ENCODE peak calls at places on chromosome 18, in four cellular contexts. S is right lobe of liver; D is hepatocyte; W is effector memory CD4-positive, alpha-beta T cell. O is an unnamed sample. For H3K4me1, the result is how much of the 10 kb centered on the place peaks cover.

GRCh38 chr18:46007165-46007564 is 40.0 kb upstream of the EPG5 start:
- DNase-seq in D (no peak), S (no peak), W (no peak), O (no peak)

GRCh38 chr18:12098389-12098788 is 4.7 kb downstream of the ANKRD62 start:
- DNase-seq in D (no peak), S (no peak), W (no peak), O (no peak)

GRCh38 chr18:35474884-35475283 is 22.9 kb downstream of the INO80C start:
- DNase-seq in D (no peak), W (no peak), S (no peak), O (no peak)

GRCh38 chr18:323253-323622 is 55.4 kb upstream of the THOC1 start:
- DNase-seq in W (no peak), S (no peak), D (peak), O (no peak)

GRCh38 chr18:13565228-13565627 is 161.1 kb downstream of the FAM210A start:
- DNase-seq in D (no peak), W (no peak), S (peak), O (no peak)

GRCh38 chr18:75638223-75638596 is 210.7 kb upstream of the SMIM21 start:
- DNase-seq in D (no peak), S (no peak), W (no peak), O (no peak)

GRCh38 chr18:54224379-54225014 is at the start of gene MBD2:
- DNase-seq in D (peak), W (peak), S (peak), O (peak)

GRCh38 chr18:30889582-30890301 is 152.8 kb downstream of the DSC3 start:
- DNase-seq in D (peak), S (no peak), W (no peak), O (no peak)

GRCh38 chr18:40841473-40841872 is 1113.6 kb upstream of the PIK3C3 start:
- DNase-seq in S (no peak), D (no peak), W (no peak), O (no peak)

GRCh38 chr18:59267511-59268126 is 5.6 kb downstream of the RAX start:
- DNase-seq in D (no peak), W (no peak), S (no peak), O (no peak)

GRCh38 chr18:56515522-56515921 is 122.9 kb downstream of the TXNL1 start:
- DNase-seq in S (no peak), D (no peak), W (no peak), O (no peak)

GRCh38 chr18:63158012-63158631 is 161.4 kb downstream of the BCL2 start:
- DNase-seq in S (no peak), D (no peak), W (no peak), O (no peak)

GRCh38 chr18:21303913-21304312 is 61.9 kb downstream of the GREB1L start:
- DNase-seq in S (no peak), W (no peak), D (no peak), O (no peak)

GRCh38 chr18:57027190-57027708 is 119.6 kb upstream of the BOD1L2 start:
- DNase-seq in W (no peak), D (no peak), S (peak), O (no peak)

GRCh38 chr18:40235881-40236280 is 1719.2 kb upstream of the PIK3C3 start:
- DNase-seq in S (no peak), D (no peak), W (no peak), O (no peak)

GRCh38 chr18:68104036-68104435 is 587.5 kb upstream of the DSEL start:
- DNase-seq in D (no peak), W (no peak), S (no peak), O (no peak)

GRCh38 chr18:13183790-13184189 is 34.8 kb upstream of the LDLRAD4 start:
- DNase-seq in W (no peak), D (no peak), S (peak), O (no peak)

GRCh38 chr18:67199993-67200617 is 316.4 kb downstream of the DSEL start:
- DNase-seq in W (no peak), D (peak), S (no peak), O (no peak)

GRCh38 chr18:61975526-61976326 is 82.9 kb upstream of the RNF152 start:
- DNase-seq in S (no peak), D (no peak), W (no peak), O (no peak)

GRCh38 chr18:26309283-26309682 is 83.0 kb downstream of the TAF4B start:
- DNase-seq in D (no peak), W (no peak), S (no peak), O (no peak)

GRCh38 chr18:79302120-79302519 is 93.6 kb upstream of the NFATC1 start:
- DNase-seq in S (no peak), D (peak), W (no peak), O (no peak)

GRCh38 chr18:24695168-24695567 is 234.7 kb downstream of the HRH4 start:
- DNase-seq in D (peak), W (no peak), S (no peak), O (no peak)

GRCh38 chr18:58209326-58209725 is 165.3 kb downstream of the NEDD4L start:
- DNase-seq in W (no peak), S (no peak), D (no peak), O (no peak)

GRCh38 chr18:35876243-35876642 is 96.2 kb upstream of the RMP24 start:
- DNase-seq in D (no peak), W (no peak), S (no peak), O (no peak)

GRCh38 chr18:79685281-79685680 is 5.7 kb downstream of the CTDP1 start:
- DNase-seq in S (no peak), W (no peak), D (no peak), O (no peak)

GRCh38 chr18:23921716-23922285 is 92.8 kb upstream of the TTC39C start:
- DNase-seq in D (no peak), W (no peak), S (no peak), O (no peak)

GRCh38 chr18:79424008-79424565 is 28.4 kb downstream of the NFATC1 start:
- DNase-seq in S (no peak), D (no peak), W (no peak), O (no peak)

GRCh38 chr18:13500227-13500865 is 226.0 kb downstream of the FAM210A start:
- DNase-seq in S (no peak), D (peak), W (no peak), O (no peak)

GRCh38 chr18:12645751-12646203 is 12.1 kb downstream of the SPIRE1 start:
- DNase-seq in D (peak), W (no peak), S (no peak), O (no peak)

GRCh38 chr18:6956999-6957398 is 160.6 kb downstream of the LAMA1 start:
- DNase-seq in S (no peak), W (no peak), D (no peak), O (no peak)

GRCh38 chr18:46536215-46536874 is 120.7 kb downstream of the LOXHD1 start:
- DNase-seq in S (no peak), W (no peak), D (no peak), O (no peak)

GRCh38 chr18:21105936-21106335 is 5.7 kb downstream of the ROCK1 start:
- DNase-seq in S (no peak), W (no peak), D (no peak), O (no peak)

GRCh38 chr18:79405019-79405780 is 9.5 kb downstream of the NFATC1 start:
- DNase-seq in W (peak), S (peak), D (no peak), O (no peak)

GRCh38 chr18:4986677-4987076 is 210.4 kb downstream of the AKAIN1 start:
- DNase-seq in D (no peak), S (no peak), W (no peak), O (no peak)

GRCh38 chr18:6557470-6558245 is 142.9 kb upstream of the L3MBTL4 start:
- DNase-seq in W (no peak), D (peak), S (no peak), O (no peak)

GRCh38 chr18:44579028-44579692 is 101.5 kb upstream of the SETBP1 start:
- DNase-seq in W (no peak), S (no peak), D (peak), O (no peak)

GRCh38 chr18:48837676-48838075 is 113.1 kb downstream of the SMAD7 start:
- DNase-seq in D (no peak), S (no peak), W (no peak), O (no peak)

GRCh38 chr18:48838166-48838775 is 112.5 kb downstream of the SMAD7 start:
- DNase-seq in S (no peak), W (no peak), D (no peak), O (no peak)

GRCh38 chr18:48835745-48836191 is 115.0 kb downstream of the SMAD7 start:
- DNase-seq in D (no peak), W (no peak), S (no peak), O (no peak)

GRCh38 chr18:48836231-48836805 is 114.4 kb downstream of the SMAD7 start:
- DNase-seq in S (no peak), W (no peak), D (no peak), O (no peak)

GRCh38 chr18:48836806-48837615 is 113.8 kb downstream of the SMAD7 start:
- DNase-seq in D (no peak), W (no peak), S (no peak), O (no peak)
- H3K4me1 ChIP-seq in D (half or more), W (half or more), S (under half), O (half or more)

GRCh38 chr18:50340078-50340477 is 34.8 kb upstream of the SKA1 start:
- DNase-seq in D (no peak), S (no peak), W (no peak), O (no peak)

GRCh38 chr18:50334546-50335152 is 40.2 kb upstream of the SKA1 start:
- DNase-seq in W (no peak), D (no peak), S (no peak), O (no peak)

GRCh38 chr18:50341443-50341842 is 33.4 kb upstream of the SKA1 start:
- DNase-seq in W (no peak), S (no peak), D (no peak), O (no peak)

GRCh38 chr18:50338676-50339075 is 36.2 kb upstream of the SKA1 start:
- DNase-seq in W (no peak), D (no peak), S (no peak), O (no peak)

GRCh38 chr18:50338122-50338521 is 36.7 kb upstream of the SKA1 start:
- DNase-seq in W (no peak), S (no peak), D (no peak), O (no peak)
- H3K4me1 ChIP-seq in W (under half), S (under half), D (under half), O (under half)

GRCh38 chr18:8610442-8610801 is 1.2 kb downstream of the RAB12 start:
- DNase-seq in W (no peak), D (peak), S (no peak), O (no peak)

GRCh38 chr18:8608795-8609673 is at the start of gene RAB12:
- DNase-seq in S (peak), W (peak), D (peak), O (peak)

GRCh38 chr18:8607776-8608682 is 1.2 kb upstream of the RAB12 start:
- DNase-seq in S (no peak), D (no peak), W (no peak), O (no peak)

GRCh38 chr18:8611916-8612576 is 2.8 kb downstream of the RAB12 start:
- DNase-seq in W (no peak), D (peak), S (no peak), O (no peak)

GRCh38 chr18:8609711-8610441 is 639 bp downstream of the RAB12 start:
- DNase-seq in D (peak), W (no peak), S (peak), O (no peak)
- H3K4me1 ChIP-seq in D (under half), W (under half), S (under half), O (under half)

GRCh38 chr18:42105382-42105781 is 150.3 kb downstream of the PIK3C3 start:
- DNase-seq in W (no peak), D (no peak), S (no peak), O (no peak)
- H3K4me1 ChIP-seq in W (under half), D (under half), S (under half), O (under half)

GRCh38 chr18:76834379-76834778 is 12.0 kb downstream of the ZNF236 start:
- DNase-seq in D (no peak), S (no peak), W (no peak), O (no peak)

GRCh38 chr18:76839395-76839794 is 17.0 kb downstream of the ZNF236 start:
- DNase-seq in D (no peak), S (no peak), W (no peak), O (no peak)

GRCh38 chr18:76835380-76835779 is 13.0 kb downstream of the ZNF236 start:
- DNase-seq in S (no peak), W (no peak), D (no peak), O (no peak)

GRCh38 chr18:76838182-76838581 is 15.8 kb downstream of the ZNF236 start:
- DNase-seq in D (no peak), S (no peak), W (no peak), O (no peak)

GRCh38 chr18:76837071-76837470 is 14.7 kb downstream of the ZNF236 start:
- DNase-seq in D (no peak), W (no peak), S (no peak), O (no peak)
- H3K4me1 ChIP-seq in D (under half), W (under half), S (under half), O (under half)

GRCh38 chr18:27423581-27423980 is 238.5 kb upstream of the CHST9 start:
- DNase-seq in S (no peak), D (no peak), W (no peak), O (no peak)

GRCh38 chr18:27428120-27428519 is 243.0 kb upstream of the CHST9 start:
- DNase-seq in D (peak), W (no peak), S (no peak), O (no peak)

GRCh38 chr18:27430595-27430994 is 245.5 kb upstream of the CHST9 start:
- DNase-seq in W (no peak), S (no peak), D (no peak), O (no peak)

GRCh38 chr18:27428716-27429475 is 243.8 kb upstream of the CHST9 start:
- DNase-seq in S (no peak), W (no peak), D (no peak), O (no peak)
- H3K4me1 ChIP-seq in S (under half), W (under half), D (under half), O (under half)

DNA sequence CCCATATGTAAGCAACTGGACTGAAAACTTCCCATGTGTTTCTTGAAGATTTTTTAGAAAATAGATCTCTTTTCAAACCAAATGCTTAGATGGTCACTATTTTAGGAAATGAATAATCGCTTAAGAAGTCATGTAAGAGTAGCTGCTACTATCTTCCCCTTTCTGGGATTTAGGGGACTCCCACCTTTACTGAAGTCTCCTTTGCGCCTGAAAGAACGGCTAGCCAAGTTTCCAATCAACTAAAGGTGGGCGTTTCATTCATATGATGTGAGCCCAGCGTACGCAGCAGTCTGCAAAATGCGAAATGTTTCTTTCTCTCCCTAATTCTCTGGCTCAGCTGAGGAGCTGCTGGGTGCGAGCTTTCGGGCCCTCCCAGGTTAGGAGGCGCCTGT is 1.1 kb downstream of the DIPK1C start:
- DNase-seq in S (no peak), D (no peak), W (no peak), O (no peak)
- H3K4me1 ChIP-seq in S (under half), D (under half), W (under half), O (under half)

GRCh38 chr18:55306338-55306737 is 281.7 kb downstream of the TCF4 start:
- DNase-seq in S (no peak), W (no peak), D (no peak), O (no peak)
- H3K4me1 ChIP-seq in S (under half), W (under half), D (under half), O (under half)

DNA sequence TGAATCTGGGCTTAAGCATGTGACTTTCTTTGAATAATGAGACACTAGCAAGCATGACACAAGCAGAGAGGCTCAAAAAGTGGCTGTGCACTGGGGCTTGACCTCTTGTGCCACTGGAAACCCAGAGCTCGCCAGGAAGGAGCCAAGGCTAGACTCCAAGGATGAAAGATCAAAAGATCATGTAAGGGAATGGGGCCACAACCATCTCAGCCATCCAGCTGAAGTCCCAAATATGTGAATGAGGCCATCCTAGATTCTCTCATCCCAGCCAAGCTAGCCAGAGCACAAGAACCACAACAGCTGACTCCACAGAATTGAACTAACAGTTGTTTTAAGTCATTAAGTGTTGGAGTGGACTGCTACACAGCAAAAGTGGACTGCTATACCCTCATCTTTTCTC is 288.1 kb downstream of the CCDC178 start:
- DNase-seq in S (no peak), D (no peak), W (no peak), O (no peak)
- H3K4me1 ChIP-seq in S (under half), D (under half), W (under half), O (under half)

GRCh38 chr18:3623769-3624545 is 174.0 kb downstream of the TGIF1 start:
- DNase-seq in D (peak), S (peak), W (no peak), O (no peak)

GRCh38 chr18:3624818-3625716 is 175.1 kb downstream of the TGIF1 start:
- DNase-seq in W (peak), S (peak), D (peak), O (no peak)

GRCh38 chr18:3626927-3627240 is 176.9 kb downstream of the TGIF1 start:
- DNase-seq in W (no peak), D (no peak), S (no peak), O (no peak)

GRCh38 chr18:3625717-3626091 is 175.7 kb downstream of the TGIF1 start:
- DNase-seq in W (no peak), D (no peak), S (no peak), O (no peak)

DNA sequence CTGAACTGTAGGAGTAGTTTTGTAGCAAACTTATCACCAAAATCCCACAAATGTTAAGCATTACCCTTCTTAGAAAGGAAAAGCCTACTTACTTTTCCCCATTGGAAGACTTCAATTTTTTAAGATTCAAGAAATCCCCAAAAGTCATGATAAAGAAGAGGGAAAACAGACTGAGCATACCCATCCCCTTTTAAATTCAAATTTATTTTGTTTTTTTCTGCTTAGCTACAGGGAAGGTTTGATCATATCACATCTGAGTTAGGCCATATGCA is 174.5 kb downstream of the TGIF1 start:
- DNase-seq in W (no peak), D (no peak), S (no peak), O (no peak)
- H3K4me1 ChIP-seq in W (under half), D (under half), S (under half), O (under half)

O was measured in esophagus squamous epithelium.